ENCODE peak calls at places on chromosomes 3 and 15, in seven cellular contexts. D is GM04504, V is NCI-H146, R is psoas muscle, L is A172, O is neuronal stem cell, E is skeletal muscle cell. N is an unnamed sample.

GRCh38 chr3:172134352-172134751 is 95.0 kb downstream of the FNDC3B start:
- DNase-seq in D (no peak), E (no peak), V (no peak), L (no peak), O (no peak), R (no peak), N (no peak)

GRCh38 chr3:100170492-100170891 is 56.2 kb upstream of the FILIP1L start:
- DNase-seq in D (no peak), R (no peak), V (no peak), O (no peak), E (no peak), L (no peak), N (no peak)

GRCh38 chr3:63912768-63913588 is 795 bp upstream of the SCAANT1 start:
- DNase-seq in D (no peak), O (peak), L (peak), E (peak), R (peak), V (peak), N (no peak)

GRCh38 chr15:98653686-98654085 is 5.3 kb downstream of the IGF1R start:
- DNase-seq in D (no peak), E (no peak), V (no peak), R (no peak), L (no peak), O (no peak), N (no peak)

GRCh38 chr3:31253782-31254181 is 278.9 kb upstream of the STT3B start:
- DNase-seq in O (no peak), R (no peak), V (no peak), D (no peak), L (no peak), E (peak), N (no peak)

GRCh38 chr3:181432992-181433391 is 278.7 kb upstream of the SOX2 start:
- DNase-seq in E (no peak), L (no peak), R (no peak), D (no peak), O (no peak), V (peak), N (no peak)

GRCh38 chr3:9023191-9023590 is 59.9 kb upstream of the RAD18 start:
- DNase-seq in L (no peak), E (no peak), D (no peak), V (no peak), R (no peak), O (no peak), N (no peak)

GRCh38 chr3:8345396-8345795 is 156.2 kb upstream of the LMCD1 start:
- DNase-seq in R (no peak), D (no peak), L (no peak), V (no peak), O (no peak), E (no peak), N (no peak)

GRCh38 chr15:25568751-25569150 is 129.9 kb upstream of the UBE3A start:
- DNase-seq in L (no peak), O (no peak), E (no peak), D (no peak), V (no peak), R (no peak), N (no peak)

GRCh38 chr15:67836477-67836876 is 3.4 kb downstream of the RNU6-1 start:
- DNase-seq in L (no peak), V (peak), D (no peak), O (no peak), R (peak), E (no peak), N (peak)

GRCh38 chr3:176275113-176275512 is 922.2 kb downstream of the TBL1XR1 start:
- DNase-seq in E (no peak), D (no peak), L (no peak), O (no peak), R (no peak), V (peak), N (peak)

GRCh38 chr3:14280326-14280725 is 101.7 kb downstream of the LSM3 start:
- DNase-seq in E (no peak), O (no peak), L (no peak), D (no peak), R (no peak), V (no peak), N (no peak)

GRCh38 chr15:57375827-57376694 is at the start of gene CGNL1:
- DNase-seq in V (peak), E (no peak), O (peak), D (no peak), L (no peak), R (peak), N (no peak)

GRCh38 chr3:52128118-52128683 is 26.0 kb downstream of the POC1A start:
- DNase-seq in L (peak), E (peak), D (peak), R (no peak), O (no peak), V (peak), N (no peak)